ENCODE peak calls at places on chromosomes 11 and 22, in eight cellular contexts. D is GM23338, Q is hepatocyte, U is HCT116, V is PC-3, E is MM.1S, R is neural progenitor cell, P is SK-N-SH. N is an unnamed sample.

GRCh38 chr22:48942698-48943566 is 884.7 kb downstream of the BRD1 start:
- DNase-seq in D (no peak), Q (no peak), U (no peak), V (no peak), E (no peak), R (no peak), P (no peak), N (no peak)

GRCh38 chr11:1084561-1085439 is 10.1 kb downstream of the MUC2 start:
- DNase-seq in D (no peak), Q (no peak), U (no peak), V (no peak), E (no peak), R (no peak), P (no peak), N (no peak)

GRCh38 chr22:17896552-17896951 is 122.3 kb upstream of the BID start:
- DNase-seq in D (peak; percentile 85), Q (no peak), U (no peak), V (no peak), E (no peak), R (peak; percentile 69), P (peak; percentile 49), N (no peak)

GRCh38 chr11:129864811-129865210 is 30.6 kb downstream of the NFRKB start:
- DNase-seq in D (no peak), Q (no peak), U (no peak), V (no peak), E (no peak), R (no peak), P (no peak), N (no peak)

GRCh38 chr11:26994579-26995210 is 783 bp downstream of the FIBIN start:
- DNase-seq in D (peak; percentile 24), Q (no peak), U (no peak), V (no peak), E (no peak), R (no peak), P (no peak), N (no peak)

GRCh38 chr22:23815781-23816551 is 22.8 kb downstream of the DERL3 start:
- DNase-seq in D (no peak), Q (no peak), U (no peak), V (no peak), E (no peak), R (no peak), P (peak; percentile 5), N (no peak)

GRCh38 chr11:61460474-61460881 is 30.6 kb downstream of the SDHAF2 start:
- DNase-seq in D (no peak), Q (no peak), U (no peak), V (no peak), E (no peak), R (no peak), P (no peak), N (no peak)

GRCh38 chr11:118619444-118620205 is 12.2 kb downstream of the PHLDB1 start:
- DNase-seq in D (no peak), Q (peak; percentile 70), U (no peak), V (peak; percentile 92), E (no peak), R (no peak), P (no peak), N (no peak)

GRCh38 chr11:46718155-46719019 is 626 bp upstream of the F2 start:
- DNase-seq in D (peak; percentile 43), Q (peak; percentile 59), U (no peak), V (peak; percentile 61), E (no peak), R (no peak), P (no peak), N (peak; percentile 34)

GRCh38 chr11:125331357-125331756 is 164.7 kb downstream of the FEZ1 start:
- DNase-seq in D (no peak), Q (no peak), U (no peak), V (no peak), E (no peak), R (no peak), P (no peak), N (no peak)

DNA sequence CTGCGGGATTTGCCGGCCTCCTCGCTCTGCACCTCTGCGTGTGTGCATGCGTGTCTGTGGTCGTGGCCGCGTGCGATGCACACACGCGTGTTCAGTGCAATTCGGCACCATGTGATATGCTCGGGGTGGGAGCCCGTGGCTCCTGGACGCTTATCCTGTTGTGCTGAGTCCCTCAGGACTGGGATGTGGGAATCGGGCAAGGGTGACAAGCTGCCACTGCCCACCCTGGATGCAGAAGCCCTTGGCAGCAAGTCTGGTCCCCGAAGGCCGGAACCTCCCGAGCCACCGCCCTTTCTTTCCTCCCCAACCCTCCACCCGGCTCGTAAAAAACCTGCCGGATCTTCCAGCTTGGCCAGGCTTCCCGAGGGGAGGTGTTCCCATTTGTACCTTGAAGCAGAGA is 128.2 kb downstream of the PHF21B start:
- DNase-seq in D (no peak), Q (no peak), U (no peak), V (peak; percentile 28), E (no peak), R (no peak), P (no peak), N (no peak)
- TF ChIP-seq EZH2phosphoT487 in D (no peak), Q (no peak), U (no peak), V (no peak), E (no peak), R (no peak), P (no peak), N (no peak)

DNA sequence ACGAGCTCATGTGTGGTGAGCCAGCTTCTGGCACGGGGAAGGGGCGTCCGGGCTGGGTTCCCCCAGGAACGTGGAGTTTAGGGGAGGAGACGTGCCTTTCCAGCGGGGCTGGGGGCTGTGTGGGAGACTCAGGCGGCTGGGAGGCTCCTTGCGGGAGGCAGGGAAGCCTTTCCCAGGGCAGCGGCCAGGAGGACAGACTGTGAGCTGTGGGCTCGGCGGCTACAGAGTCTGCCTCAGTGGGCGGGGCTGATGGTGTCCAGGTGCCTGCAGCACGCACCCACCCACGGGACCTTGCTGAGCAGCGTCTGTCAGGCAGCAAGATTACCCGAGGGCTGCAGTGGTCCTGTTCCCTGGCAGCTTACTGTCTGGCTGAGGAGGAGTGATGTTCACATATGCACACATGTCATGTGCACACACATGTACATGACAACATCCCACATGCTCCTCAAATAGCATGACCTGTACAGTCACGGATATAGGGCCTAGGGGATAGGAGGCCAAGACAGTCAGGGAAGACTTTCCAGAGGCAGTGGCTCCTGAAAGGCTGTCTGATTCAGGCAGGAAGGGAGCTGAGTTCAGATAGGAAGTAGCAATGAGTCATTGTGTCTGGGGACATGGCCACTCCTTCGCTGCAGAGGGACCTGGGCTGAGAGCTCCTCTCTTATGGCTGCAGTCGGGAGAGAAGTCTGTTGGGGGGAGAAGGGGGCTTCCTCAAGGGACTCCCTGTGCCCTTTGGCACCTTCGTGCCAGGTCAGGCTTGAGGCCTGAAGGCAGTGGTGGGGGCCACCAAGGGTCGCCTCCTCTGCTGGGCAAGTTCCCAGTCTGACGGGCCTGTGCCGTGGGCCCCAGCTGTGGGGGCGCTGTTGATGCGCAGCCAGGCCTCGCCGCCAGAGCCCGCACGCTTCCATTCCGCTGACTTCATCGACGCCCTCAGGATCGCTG is 23.3 kb upstream of the PPP6R3 start:
- DNase-seq in D (no peak), Q (no peak), U (no peak), V (peak; percentile 80), E (no peak), R (no peak), P (no peak), N (no peak)
- TF ChIP-seq CTCF in D (no peak), Q (no peak), U (no peak), V (no peak), E (no peak), R (no peak), P (no peak), N (no peak)

GRCh38 chr22:19522881-19523239 is 1.4 kb downstream of the CLDN5 start:
- DNase-seq in D (no peak), Q (no peak), U (no peak), V (no peak), E (no peak), R (no peak), P (no peak), N (no peak)

GRCh38 chr22:19523240-19524169 is 705 bp downstream of the CLDN5 start:
- DNase-seq in D (peak; percentile 86), Q (no peak), U (no peak), V (no peak), E (no peak), R (peak; percentile 79), P (peak; percentile 65), N (no peak)

GRCh38 chr22:19525666-19526065 is 1.5 kb upstream of the CLDN5 start:
- DNase-seq in D (no peak), Q (no peak), U (no peak), V (no peak), E (no peak), R (no peak), P (no peak), N (no peak)

GRCh38 chr22:19525116-19525660 is 978 bp upstream of the CLDN5 start:
- DNase-seq in D (no peak), Q (no peak), U (no peak), V (no peak), E (no peak), R (no peak), P (no peak), N (no peak)

DNA sequence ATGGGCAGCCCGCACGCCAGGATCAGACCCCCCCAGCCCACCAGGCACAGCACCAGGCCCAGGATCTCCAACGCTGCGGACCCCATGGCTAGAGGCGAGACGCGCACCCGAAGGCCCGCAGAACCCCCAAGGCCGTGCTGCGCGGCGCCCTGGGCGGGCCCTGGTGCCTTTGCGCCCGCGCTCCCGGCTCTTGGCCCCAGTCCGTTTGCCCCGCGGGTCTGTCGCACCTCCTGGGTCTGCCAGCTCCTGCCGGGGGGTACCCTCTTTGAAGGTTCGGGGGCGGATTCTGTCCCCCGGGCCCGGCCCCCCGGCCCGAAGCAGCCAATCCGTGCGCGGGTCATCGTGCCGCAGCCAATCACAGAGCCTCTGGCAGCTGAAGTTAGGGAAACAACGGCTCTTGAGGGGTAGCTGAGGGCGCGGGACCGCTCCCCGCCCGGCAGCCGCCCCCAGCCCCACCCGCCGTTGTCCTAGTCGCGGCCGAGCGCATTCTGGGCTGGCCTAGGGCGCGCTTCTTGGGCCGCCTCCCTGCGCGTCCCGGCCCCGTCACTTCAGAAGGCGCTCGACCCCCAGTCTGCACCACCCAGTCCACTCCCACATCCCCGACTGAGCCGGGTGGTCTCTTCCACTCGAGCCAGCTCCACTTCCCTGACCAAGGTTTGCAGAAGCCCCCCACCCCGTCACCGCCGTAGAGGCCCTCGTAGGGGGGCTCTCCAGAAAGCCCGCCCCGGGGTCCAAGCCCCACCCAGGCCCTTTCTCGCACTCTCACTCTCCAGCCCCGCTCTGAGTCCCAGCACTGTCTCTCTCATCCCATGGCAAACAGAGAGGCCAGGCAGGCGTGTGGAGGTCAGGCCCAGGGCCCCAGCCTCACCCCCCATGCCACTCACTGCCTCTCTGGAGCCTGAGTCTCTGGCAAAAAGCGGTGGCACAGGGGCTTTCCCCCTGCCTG is at the start of gene CLDN5:
- DNase-seq in D (peak; percentile 82), Q (no peak), U (no peak), V (no peak), E (no peak), R (peak; percentile 75), P (peak; percentile 89), N (no peak)
- H3K27ac ChIP-seq in D (no peak within 1 kb of the TSS), Q (no peak within 1 kb of the TSS), U (no peak within 1 kb of the TSS), V (no peak within 1 kb of the TSS), E (no peak within 1 kb of the TSS), R (no peak within 1 kb of the TSS), P (no peak within 1 kb of the TSS), N (no peak within 1 kb of the TSS)

DNA sequence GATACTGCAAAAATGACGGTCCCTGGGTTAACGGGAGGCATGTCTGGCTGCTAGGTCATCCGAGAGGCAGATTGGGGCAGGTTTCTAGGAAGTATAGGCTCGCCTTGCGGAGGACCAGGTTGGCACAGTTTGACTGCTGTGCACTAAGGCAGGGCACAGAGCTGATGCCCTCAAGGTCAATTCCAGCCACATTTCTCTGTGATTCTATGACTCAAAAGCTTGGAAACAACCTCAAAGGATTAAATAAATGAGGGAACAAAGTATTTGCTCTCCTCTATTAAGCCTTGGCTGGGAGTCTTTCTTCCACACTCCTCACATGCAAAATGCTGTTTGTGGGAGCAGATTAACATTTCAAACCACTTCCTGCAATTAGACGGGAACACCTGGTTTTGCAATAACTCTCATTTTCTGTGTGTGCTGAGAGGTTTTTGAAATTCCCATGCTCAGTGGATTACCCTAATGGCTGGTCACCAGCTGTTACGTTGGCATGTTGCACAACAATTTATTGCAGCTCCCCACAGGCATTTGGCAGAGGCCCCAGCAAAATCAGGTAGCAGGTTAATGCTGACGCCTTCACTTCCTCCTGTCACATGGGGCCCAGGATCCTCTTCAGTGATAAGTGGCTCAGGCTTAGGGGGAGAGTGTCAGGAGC is 61.0 kb upstream of the PLET1 start:
- DNase-seq in D (peak; percentile 60), Q (peak; percentile 83), U (peak; percentile 57), V (peak; percentile 96), E (peak; percentile 30), R (no peak), P (no peak), N (no peak)
- TF ChIP-seq EZH2phosphoT487 in D (no peak), Q (no peak), U (no peak), V (no peak), E (no peak), R (no peak), P (no peak), N (no peak)

N was measured in OCI-LY7.